ENCODE peak calls at places on chromosomes 6 and 20, in ten cellular contexts. T is endothelial cell of umbilical vein, X is GM12878, C is SK-N-SH, G is A549, P is WTC11, F is K562, J is H1, B is HepG2, U is HCT116. D is an unnamed sample.

GRCh38 chr20:50721881-50722281 is 9.5 kb upstream of the PARD6B start:
- DNase-seq in T (no peak), X (no peak), C (no peak), G (no peak), P (no peak), F (no peak), J (no peak), B (no peak), U (no peak), D (no peak)

GRCh38 chr20:49853640-49854039 is 41.0 kb downstream of the SLC9A8 start:
- DNase-seq in T (peak), X (no peak), C (peak), G (peak), P (peak), F (no peak), J (no peak), B (no peak), U (no peak), D (no peak)

GRCh38 chr6:26045046-26045938 is 41.9 kb upstream of the HFE start:
- DNase-seq in T (peak), X (peak), C (peak), G (peak), P (peak), F (no peak), J (no peak), B (peak), U (no peak), D (peak)

GRCh38 chr6:75876152-75876551 is 127.1 kb downstream of the MYO6 start:
- DNase-seq in T (no peak), X (no peak), C (no peak), G (no peak), P (no peak), F (no peak), J (no peak), B (no peak), U (no peak), D (no peak)

GRCh38 chr6:33415831-33416230 is 2.1 kb downstream of the CUTA start:
- DNase-seq in T (no peak), X (no peak), C (no peak), G (no peak), P (no peak), F (no peak), J (no peak), B (no peak), U (no peak), D (no peak)

GRCh38 chr6:12608874-12609273 is 107.7 kb upstream of the PHACTR1 start:
- DNase-seq in T (peak), X (no peak), C (no peak), G (no peak), P (no peak), F (no peak), J (no peak), B (no peak), U (no peak), D (no peak)

GRCh38 chr6:84524636-84525035 is 239.8 kb downstream of the TBX18 start:
- DNase-seq in T (no peak), X (no peak), C (no peak), G (no peak), P (no peak), F (no peak), J (no peak), B (no peak), U (no peak), D (no peak)

GRCh38 chr6:133594551-133594950 is 294.4 kb upstream of the TCF21 start:
- DNase-seq in T (no peak), X (no peak), C (no peak), G (peak), P (no peak), F (no peak), J (no peak), B (no peak), U (no peak), D (no peak)

GRCh38 chr6:139291813-139292619 is at the start of gene TXLNB:
- DNase-seq in T (peak), X (peak), C (no peak), G (no peak), P (peak), F (no peak), J (no peak), B (no peak), U (peak), D (peak)

GRCh38 chr6:26033132-26033941 is 53.9 kb upstream of the HFE start:
- DNase-seq in T (peak), X (peak), C (peak), G (peak), P (peak), F (peak), J (no peak), B (peak), U (peak), D (peak)

GRCh38 chr6:14458669-14459266 is 341.2 kb downstream of the CD83 start:
- DNase-seq in T (no peak), X (no peak), C (no peak), G (peak), P (no peak), F (peak), J (no peak), B (no peak), U (no peak), D (no peak)

GRCh38 chr6:142153230-142153629 is 6.2 kb downstream of the VTA1 start:
- DNase-seq in T (no peak), X (no peak), C (no peak), G (no peak), P (no peak), F (no peak), J (no peak), B (no peak), U (no peak), D (no peak)

GRCh38 chr6:50128420-50129005 is 78.8 kb upstream of the DEFB112 start:
- DNase-seq in T (peak), X (no peak), C (peak), G (peak), P (no peak), F (peak), J (no peak), B (peak), U (no peak), D (peak)

GRCh38 chr6:154001494-154002285 is 37.4 kb upstream of the OPRM1 start:
- DNase-seq in T (no peak), X (no peak), C (no peak), G (no peak), P (no peak), F (no peak), J (no peak), B (no peak), U (no peak), D (no peak)

GRCh38 chr20:36542019-36542488 is 735 bp downstream of the MYL9 start:
- DNase-seq in T (peak), X (no peak), C (peak), G (peak), P (peak), F (peak), J (no peak), B (peak), U (peak), D (peak)

GRCh38 chr6:9204171-9204570 is 768.8 kb upstream of the SLC35B3 start:
- DNase-seq in T (peak), X (no peak), C (no peak), G (peak), P (no peak), F (no peak), J (no peak), B (no peak), U (peak), D (no peak)

GRCh38 chr6:109690373-109690739 is 646 bp downstream of the AK9 start:
- DNase-seq in T (no peak), X (no peak), C (peak), G (peak), P (peak), F (peak), J (peak), B (peak), U (no peak), D (peak)

GRCh38 chr6:157200611-157201010 is 122.7 kb downstream of the TMEM242 start:
- DNase-seq in T (no peak), X (no peak), C (no peak), G (no peak), P (no peak), F (no peak), J (no peak), B (no peak), U (no peak), D (no peak)

GRCh38 chr6:84512396-84512795 is 252.0 kb downstream of the TBX18 start:
- DNase-seq in T (no peak), X (no peak), C (no peak), G (no peak), P (no peak), F (no peak), J (no peak), B (no peak), U (no peak), D (no peak)

GRCh38 chr6:124683507-124683906 is 278.7 kb upstream of the RNF217 start:
- DNase-seq in T (no peak), X (no peak), C (no peak), G (no peak), P (peak), F (no peak), J (no peak), B (no peak), U (no peak), D (no peak)
- TF ChIP-seq CTCF in T (no peak), X (no peak), C (no peak), G (no peak), P (no peak), F (no peak), J (peak), B (peak), U (no peak), D (no peak)

DNA sequence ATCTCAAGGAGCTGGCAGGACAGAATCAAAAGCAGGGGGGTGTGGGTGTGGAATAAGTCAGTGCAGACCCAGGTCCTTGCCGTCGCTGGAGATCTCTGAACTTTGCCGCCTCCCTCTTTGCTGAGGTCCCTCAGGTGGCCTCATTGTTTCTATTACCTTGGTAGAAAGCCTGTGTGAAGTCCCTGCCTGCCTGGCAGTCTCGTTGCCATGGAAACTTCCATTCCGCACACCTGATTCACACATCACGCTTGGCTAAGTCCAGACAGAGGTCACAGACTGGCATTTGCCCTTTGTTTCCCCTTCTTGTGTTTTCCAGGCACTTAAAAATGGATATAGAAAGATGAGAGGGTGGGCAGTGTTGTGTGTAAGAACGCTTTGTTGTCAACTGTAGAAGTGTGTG is 260.6 kb downstream of the PRL start:
- DNase-seq in T (peak), X (peak), C (peak), G (peak), P (peak), F (no peak), J (peak), B (peak), U (peak), D (no peak)
- TF ChIP-seq MAX in T (no peak), X (no peak), C (no peak), G (no peak), P (no peak), F (no peak), J (peak), B (no peak), U (no peak), D (no peak)

GRCh38 chr20:17530716-17531536 is at the start of gene BFSP1:
- DNase-seq in T (peak), X (no peak), C (peak), G (peak), P (peak), F (no peak), J (peak), B (peak), U (no peak), D (peak)
- TF ChIP-seq CTCF in T (no peak), X (no peak), C (no peak), G (peak), P (no peak), F (no peak), J (no peak), B (peak), U (no peak), D (no peak)

GRCh38 chr6:119012521-119012920 is 65.9 kb downstream of the FAM184A start:
- DNase-seq in T (no peak), X (no peak), C (no peak), G (no peak), P (no peak), F (no peak), J (no peak), B (no peak), U (no peak), D (no peak)
- TF ChIP-seq MAX in T (no peak), X (no peak), C (no peak), G (no peak), P (no peak), F (no peak), J (no peak), B (no peak), U (no peak), D (no peak)

GRCh38 chr20:60477958-60478357 is 519.7 kb downstream of the CDH26 start:
- DNase-seq in T (no peak), X (no peak), C (no peak), G (no peak), P (no peak), F (no peak), J (no peak), B (no peak), U (no peak), D (peak)

GRCh38 chr20:60469829-60470228 is 511.6 kb downstream of the CDH26 start:
- DNase-seq in T (no peak), X (no peak), C (no peak), G (no peak), P (no peak), F (no peak), J (no peak), B (no peak), U (no peak), D (no peak)

GRCh38 chr20:60474385-60474910 is 516.2 kb downstream of the CDH26 start:
- DNase-seq in T (no peak), X (no peak), C (no peak), G (no peak), P (no peak), F (no peak), J (no peak), B (no peak), U (no peak), D (no peak)

GRCh38 chr20:60470366-60470765 is 512.1 kb downstream of the CDH26 start:
- DNase-seq in T (no peak), X (no peak), C (no peak), G (no peak), P (no peak), F (no peak), J (no peak), B (no peak), U (no peak), D (no peak)

DNA sequence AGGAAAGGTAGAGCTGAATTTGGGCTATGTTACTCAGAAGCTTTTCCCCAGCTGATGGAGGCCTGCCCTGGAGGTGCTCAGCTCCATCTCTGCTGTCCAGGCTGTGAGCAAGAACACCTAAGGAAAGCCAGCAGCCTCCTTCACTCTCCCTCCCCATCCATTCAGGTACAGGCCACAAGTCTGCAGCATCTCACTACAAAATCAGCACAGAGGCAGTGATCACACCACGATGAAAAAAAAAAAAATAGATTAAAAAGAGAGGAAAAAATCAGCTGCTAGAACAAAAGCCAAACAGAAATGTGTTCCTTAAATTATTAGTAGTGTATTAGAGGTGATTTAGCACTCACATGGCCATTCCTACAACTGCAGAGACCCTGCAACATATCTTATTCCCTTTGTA is 515.0 kb downstream of the CDH26 start:
- DNase-seq in T (no peak), X (no peak), C (no peak), G (no peak), P (no peak), F (no peak), J (no peak), B (no peak), U (no peak), D (no peak)
- TF ChIP-seq CTCF in T (no peak), X (no peak), C (no peak), G (no peak), P (no peak), F (no peak), J (no peak), B (no peak), U (no peak), D (no peak)

D was measured in NB4.